ENCODE peak calls at places on chromosomes 16 and 17, in seven cellular contexts. S is breast epithelium; V is NCI-H345; N is SK-N-DZ; Y is AG09319; M is activated naive CD4-positive, alpha-beta T cell treated with Interleukin-2 at 50 U/mL for 16 hours; H is WERI-Rb-1. U is an unnamed sample.
A peak's percentile ranks its signal among the peaks of the same experiment; 100 is the strongest.

GRCh38 chr17:1592751-1593629 is 30.4 kb upstream of the PITPNA start:
- DNase-seq in V (no peak), M (no peak), N (no peak), Y (no peak), S (no peak), H (no peak), U (no peak)

GRCh38 chr16:1561266-1561665 is 27.8 kb downstream of the TMEM204 start:
- DNase-seq in V (no peak), Y (no peak), H (no peak), N (no peak), M (no peak), S (no peak), U (no peak)

GRCh38 chr17:3575506-3575905 is 17.9 kb upstream of the TRPV3 start:
- DNase-seq in S (no peak), V (no peak), N (no peak), H (no peak), M (no peak), Y (peak; percentile 42), U (no peak)

GRCh38 chr16:4373909-4374742 is 2.5 kb downstream of the VASN start:
- DNase-seq in V (no peak), H (no peak), N (no peak), M (no peak), S (no peak), Y (peak; percentile 98), U (no peak)

GRCh38 chr16:57284206-57284951 is at the start of gene PLLP:
- DNase-seq in N (peak; percentile 53), Y (no peak), H (peak; percentile 56), V (peak; percentile 47), M (peak; percentile 55), S (no peak), U (no peak)

GRCh38 chr17:79171152-79171551 is 96.5 kb downstream of the ENGASE start:
- DNase-seq in H (peak; percentile 56), V (no peak), N (no peak), S (no peak), M (no peak), Y (no peak), U (no peak)

GRCh38 chr17:7782237-7782636 is 51.8 kb upstream of the KDM6B start:
- DNase-seq in H (no peak), M (no peak), Y (peak; percentile 15), V (no peak), S (no peak), N (no peak), U (no peak)

GRCh38 chr16:11848842-11849241 is 2.5 kb downstream of the RSL1D1 start:
- DNase-seq in S (no peak), V (no peak), Y (no peak), H (no peak), M (no peak), N (no peak), U (no peak)

GRCh38 chr17:40070895-40071719 is 8.3 kb downstream of the THRA start:
- DNase-seq in V (no peak), N (no peak), H (peak; percentile 58), M (no peak), S (no peak), Y (no peak), U (no peak)

GRCh38 chr17:7307686-7308624 is 527 bp downstream of the EIF5A start:
- DNase-seq in N (no peak), S (no peak), V (no peak), M (peak; percentile 56), Y (no peak), H (peak; percentile 30), U (no peak)

GRCh38 chr17:69320210-69320907 is 6.6 kb downstream of the ABCA5 start:
- DNase-seq in V (no peak), H (no peak), S (no peak), N (no peak), M (no peak), Y (no peak), U (no peak)

GRCh38 chr17:77834170-77835115 is 124.1 kb upstream of the TNRC6C start:
- DNase-seq in H (peak; percentile 81), Y (no peak), M (peak; percentile 75), S (no peak), N (no peak), V (no peak), U (peak; percentile 59)

GRCh38 chr16:10895053-10895946 is 18.3 kb downstream of the CIITA start:
- DNase-seq in N (no peak), Y (no peak), S (no peak), H (no peak), M (peak; percentile 14), V (no peak), U (no peak)

GRCh38 chr16:10594312-10594950 is 14.0 kb upstream of the EMP2 start:
- DNase-seq in M (no peak), H (no peak), Y (no peak), V (peak; percentile 87), S (peak; percentile 81), N (no peak), U (no peak)

GRCh38 chr17:78356163-78356713 is 3.6 kb downstream of the SOCS3 start:
- DNase-seq in Y (peak; percentile 65), M (peak; percentile 91), V (no peak), H (no peak), S (no peak), N (peak; percentile 56), U (no peak)

U was measured in smooth muscle cell of the brain vasculature.